ENCODE peak calls at places on chromosomes 1 and 21, in ten cellular contexts. One of them, this sample, is unnamed.

GRCh38 chr1:2302292-2302925 is 74.3 kb downstream of the SKI start:
- DNase-seq in transverse colon: no peak
- DNase-seq in SK-N-SH: no peak
- DNase-seq in A549: no peak
- DNase-seq in HepG2: no peak
- DNase-seq in tibial nerve: no peak
- DNase-seq in upper lobe of left lung: no peak
- DNase-seq in K562: no peak
- DNase-seq in sigmoid colon: no peak
- DNase-seq in H1: no peak
- DNase-seq in this sample: no peak

GRCh38 chr1:4408380-4408779 is 246.0 kb upstream of the AJAP1 start:
- DNase-seq in transverse colon: no peak
- DNase-seq in SK-N-SH: no peak
- DNase-seq in A549: no peak
- DNase-seq in HepG2: no peak
- DNase-seq in tibial nerve: no peak
- DNase-seq in upper lobe of left lung: no peak
- DNase-seq in K562: no peak
- DNase-seq in sigmoid colon: no peak
- DNase-seq in H1: no peak
- DNase-seq in this sample: no peak

GRCh38 chr21:44926364-44927101 is 5.8 kb upstream of the ITGB2 start:
- DNase-seq in transverse colon: no peak
- DNase-seq in SK-N-SH: no peak
- DNase-seq in A549: no peak
- DNase-seq in HepG2: no peak
- DNase-seq in tibial nerve: no peak
- DNase-seq in upper lobe of left lung: peak; percentile 54
- DNase-seq in K562: no peak
- DNase-seq in sigmoid colon: no peak
- DNase-seq in H1: no peak
- DNase-seq in this sample: no peak

GRCh38 chr1:21510113-21510493 is 880 bp downstream of the ALPL start:
- DNase-seq in transverse colon: no peak
- DNase-seq in SK-N-SH: no peak
- DNase-seq in A549: no peak
- DNase-seq in HepG2: no peak
- DNase-seq in tibial nerve: no peak
- DNase-seq in upper lobe of left lung: no peak
- DNase-seq in K562: no peak
- DNase-seq in sigmoid colon: no peak
- DNase-seq in H1: peak; percentile 71
- DNase-seq in this sample: no peak

GRCh38 chr1:61287734-61288133 is 205.4 kb downstream of the NFIA start:
- DNase-seq in transverse colon: no peak
- DNase-seq in SK-N-SH: no peak
- DNase-seq in A549: no peak
- DNase-seq in HepG2: peak; percentile 9
- DNase-seq in tibial nerve: no peak
- DNase-seq in upper lobe of left lung: peak; percentile 29
- DNase-seq in K562: no peak
- DNase-seq in sigmoid colon: no peak
- DNase-seq in H1: no peak
- DNase-seq in this sample: no peak

GRCh38 chr1:192697771-192698170 is 61.8 kb downstream of the RGS13 start:
- DNase-seq in transverse colon: no peak
- DNase-seq in SK-N-SH: no peak
- DNase-seq in A549: no peak
- DNase-seq in HepG2: peak; percentile 77
- DNase-seq in tibial nerve: no peak
- DNase-seq in upper lobe of left lung: no peak
- DNase-seq in K562: no peak
- DNase-seq in sigmoid colon: no peak
- DNase-seq in H1: no peak
- DNase-seq in this sample: no peak

GRCh38 chr1:87325982-87326738 is 2.5 kb upstream of the LMO4 start:
- DNase-seq in transverse colon: peak; percentile 49
- DNase-seq in SK-N-SH: peak; percentile 40
- DNase-seq in A549: peak; percentile 22
- DNase-seq in HepG2: peak; percentile 44
- DNase-seq in tibial nerve: peak; percentile 69
- DNase-seq in upper lobe of left lung: no peak
- DNase-seq in K562: peak; percentile 37
- DNase-seq in sigmoid colon: no peak
- DNase-seq in H1: no peak
- DNase-seq in this sample: peak; percentile 42

GRCh38 chr21:36184561-36184960 is 27.9 kb downstream of the DOP1B start:
- DNase-seq in transverse colon: no peak
- DNase-seq in SK-N-SH: no peak
- DNase-seq in A549: no peak
- DNase-seq in HepG2: no peak
- DNase-seq in tibial nerve: no peak
- DNase-seq in upper lobe of left lung: no peak
- DNase-seq in K562: no peak
- DNase-seq in sigmoid colon: no peak
- DNase-seq in H1: no peak
- DNase-seq in this sample: no peak

GRCh38 chr1:85984677-85985076 is 171.9 kb downstream of the COL24A1 start:
- DNase-seq in transverse colon: no peak
- DNase-seq in SK-N-SH: no peak
- DNase-seq in A549: no peak
- DNase-seq in HepG2: no peak
- DNase-seq in tibial nerve: no peak
- DNase-seq in upper lobe of left lung: no peak
- DNase-seq in K562: no peak
- DNase-seq in sigmoid colon: no peak
- DNase-seq in H1: no peak
- DNase-seq in this sample: no peak

GRCh38 chr1:160741597-160742348 is 2.7 kb downstream of the SLAMF7 start:
- DNase-seq in transverse colon: no peak
- DNase-seq in SK-N-SH: no peak
- DNase-seq in A549: no peak
- DNase-seq in HepG2: no peak
- DNase-seq in tibial nerve: no peak
- DNase-seq in upper lobe of left lung: no peak
- DNase-seq in K562: no peak
- DNase-seq in sigmoid colon: no peak
- DNase-seq in H1: no peak
- DNase-seq in this sample: no peak

GRCh38 chr1:207747627-207748492 is 4.0 kb upstream of the CD46 start:
- DNase-seq in transverse colon: no peak
- DNase-seq in SK-N-SH: no peak
- DNase-seq in A549: no peak
- DNase-seq in HepG2: no peak
- DNase-seq in tibial nerve: no peak
- DNase-seq in upper lobe of left lung: no peak
- DNase-seq in K562: no peak
- DNase-seq in sigmoid colon: no peak
- DNase-seq in H1: no peak
- DNase-seq in this sample: no peak

DNA sequence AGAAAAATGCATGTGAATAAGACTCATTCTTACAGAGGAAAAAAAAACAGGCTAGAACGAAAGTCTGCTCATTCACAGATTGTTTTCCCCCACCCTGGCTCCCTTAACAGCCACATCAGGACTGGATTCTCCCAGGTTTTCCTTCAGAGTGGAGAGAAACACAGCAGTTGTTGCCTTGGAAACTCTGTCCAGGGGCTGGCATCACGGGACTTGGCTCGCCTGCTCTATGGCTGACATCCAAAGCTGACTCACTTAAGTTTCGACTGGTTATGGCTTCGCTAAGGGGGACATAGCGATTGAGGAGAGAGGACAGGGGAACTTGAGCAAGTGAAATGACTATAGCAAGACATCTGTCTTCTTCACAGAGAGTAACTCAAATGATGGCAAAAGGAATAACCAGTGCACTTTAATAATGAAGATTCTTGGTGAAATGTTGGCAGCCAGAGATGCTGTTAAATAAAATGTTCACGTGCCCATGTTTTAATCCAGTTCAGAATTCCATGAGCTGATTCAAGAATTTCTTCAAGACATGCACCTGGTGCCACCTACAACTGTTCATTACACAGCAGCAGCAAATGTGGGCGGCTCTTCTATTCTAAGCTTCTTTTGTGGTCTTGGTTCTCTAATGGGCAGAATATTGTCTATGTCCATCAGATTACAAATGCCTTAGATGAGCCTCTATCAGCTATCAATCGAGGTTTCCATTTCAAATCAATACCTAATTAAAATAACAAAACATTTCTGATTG is 21.8 kb downstream of the MIS18A start:
- DNase-seq in transverse colon: peak; percentile 53
- DNase-seq in SK-N-SH: peak; percentile 85
- DNase-seq in A549: peak; percentile 18
- DNase-seq in HepG2: no peak
- DNase-seq in tibial nerve: peak; percentile 78
- DNase-seq in upper lobe of left lung: peak; percentile 60
- DNase-seq in K562: no peak
- DNase-seq in sigmoid colon: peak; percentile 89
- DNase-seq in H1: no peak
- DNase-seq in this sample: peak; percentile 88
- TF ChIP-seq EP300 in transverse colon: no peak
- TF ChIP-seq EP300 in SK-N-SH: peak; percentile 6
- TF ChIP-seq EP300 in A549: no peak
- TF ChIP-seq EP300 in HepG2: no peak
- TF ChIP-seq EP300 in tibial nerve: peak; percentile 73
- TF ChIP-seq EP300 in upper lobe of left lung: no peak
- TF ChIP-seq EP300 in K562: no peak
- TF ChIP-seq EP300 in sigmoid colon: no peak
- TF ChIP-seq EP300 in H1: no peak
- TF ChIP-seq EP300 in this sample: no peak

GRCh38 chr1:90336552-90337324 is 341.8 kb downstream of the ZNF326 start:
- DNase-seq in transverse colon: no peak
- DNase-seq in SK-N-SH: no peak
- DNase-seq in A549: no peak
- DNase-seq in HepG2: no peak
- DNase-seq in tibial nerve: no peak
- DNase-seq in upper lobe of left lung: no peak
- DNase-seq in K562: no peak
- DNase-seq in sigmoid colon: no peak
- DNase-seq in H1: no peak
- DNase-seq in this sample: no peak

GRCh38 chr1:90341485-90341884 is 346.6 kb downstream of the ZNF326 start:
- DNase-seq in transverse colon: no peak
- DNase-seq in SK-N-SH: no peak
- DNase-seq in A549: no peak
- DNase-seq in HepG2: no peak
- DNase-seq in tibial nerve: no peak
- DNase-seq in upper lobe of left lung: no peak
- DNase-seq in K562: no peak
- DNase-seq in sigmoid colon: no peak
- DNase-seq in H1: no peak
- DNase-seq in this sample: no peak

GRCh38 chr1:90340604-90341003 is 345.7 kb downstream of the ZNF326 start:
- DNase-seq in transverse colon: no peak
- DNase-seq in SK-N-SH: no peak
- DNase-seq in A549: no peak
- DNase-seq in HepG2: no peak
- DNase-seq in tibial nerve: no peak
- DNase-seq in upper lobe of left lung: no peak
- DNase-seq in K562: no peak
- DNase-seq in sigmoid colon: no peak
- DNase-seq in H1: no peak
- DNase-seq in this sample: no peak

GRCh38 chr1:90335566-90335965 is 340.7 kb downstream of the ZNF326 start:
- DNase-seq in transverse colon: no peak
- DNase-seq in SK-N-SH: no peak
- DNase-seq in A549: no peak
- DNase-seq in HepG2: no peak
- DNase-seq in tibial nerve: no peak
- DNase-seq in upper lobe of left lung: no peak
- DNase-seq in K562: no peak
- DNase-seq in sigmoid colon: no peak
- DNase-seq in H1: no peak
- DNase-seq in this sample: no peak

GRCh38 chr1:90339822-90340221 is 344.9 kb downstream of the ZNF326 start:
- DNase-seq in transverse colon: no peak
- DNase-seq in SK-N-SH: no peak
- DNase-seq in A549: no peak
- DNase-seq in HepG2: no peak
- DNase-seq in tibial nerve: no peak
- DNase-seq in upper lobe of left lung: no peak
- DNase-seq in K562: no peak
- DNase-seq in sigmoid colon: no peak
- DNase-seq in H1: no peak
- DNase-seq in this sample: no peak
- TF ChIP-seq CTCF in transverse colon: no peak
- TF ChIP-seq CTCF in SK-N-SH: no peak
- TF ChIP-seq CTCF in A549: no peak
- TF ChIP-seq CTCF in HepG2: no peak
- TF ChIP-seq CTCF in tibial nerve: no peak
- TF ChIP-seq CTCF in upper lobe of left lung: no peak
- TF ChIP-seq CTCF in K562: no peak
- TF ChIP-seq CTCF in sigmoid colon: no peak
- TF ChIP-seq CTCF in H1: no peak
- TF ChIP-seq CTCF in this sample: no peak

DNA sequence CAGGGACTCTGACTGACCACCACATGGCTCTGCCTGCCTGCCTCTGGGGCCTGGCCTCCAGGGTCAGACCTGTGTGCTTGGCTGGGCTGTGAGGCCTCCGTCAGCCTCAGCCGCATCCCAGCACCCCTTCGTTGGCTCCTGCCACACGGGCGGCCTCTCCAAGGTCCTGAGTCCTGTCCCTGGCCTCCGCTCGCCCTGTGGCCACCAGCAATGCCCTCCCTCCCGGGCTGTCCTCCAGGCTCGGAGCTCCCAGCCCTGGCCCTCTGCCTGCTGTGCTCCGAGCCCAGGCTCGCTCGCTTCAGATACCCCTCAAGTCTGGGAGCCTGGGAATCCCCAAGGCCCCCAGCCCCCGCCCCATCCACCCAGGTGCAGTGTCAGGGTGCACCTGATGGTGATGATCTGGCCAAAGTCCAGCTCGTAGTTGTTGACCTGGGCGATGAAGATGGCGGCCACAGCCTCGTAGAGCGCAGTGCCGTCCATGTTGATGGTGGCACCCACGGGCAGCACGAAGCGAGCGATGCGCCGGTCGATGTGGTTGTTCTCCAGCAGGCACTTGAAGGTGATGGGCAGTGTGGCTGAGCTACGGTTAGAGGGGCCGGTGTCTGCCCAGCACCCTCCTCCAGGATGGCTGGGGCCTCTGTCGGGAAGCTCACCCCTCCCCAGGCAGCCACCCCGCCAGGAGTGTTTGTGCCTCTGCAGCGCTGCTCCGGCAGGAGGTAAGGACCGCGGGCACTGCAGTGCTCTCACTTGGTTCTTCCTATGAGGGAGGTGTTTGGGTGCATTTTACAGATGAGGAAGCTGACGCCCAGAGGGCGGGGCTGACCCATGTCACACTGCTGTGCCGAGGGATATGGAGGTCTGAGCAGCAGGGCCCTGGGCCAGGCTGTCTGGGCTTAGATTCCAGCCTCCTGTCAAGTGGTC is 28.5 kb downstream of the PODN start:
- DNase-seq in transverse colon: peak; percentile 65
- DNase-seq in SK-N-SH: no peak
- DNase-seq in A549: no peak
- DNase-seq in HepG2: no peak
- DNase-seq in tibial nerve: no peak
- DNase-seq in upper lobe of left lung: peak; percentile 34
- DNase-seq in K562: peak; percentile 53
- DNase-seq in sigmoid colon: no peak
- DNase-seq in H1: no peak
- DNase-seq in this sample: no peak
- TF ChIP-seq EP300 in transverse colon: no peak
- TF ChIP-seq EP300 in SK-N-SH: no peak
- TF ChIP-seq EP300 in A549: no peak
- TF ChIP-seq EP300 in HepG2: no peak
- TF ChIP-seq EP300 in tibial nerve: no peak
- TF ChIP-seq EP300 in upper lobe of left lung: no peak
- TF ChIP-seq EP300 in K562: no peak
- TF ChIP-seq EP300 in sigmoid colon: no peak
- TF ChIP-seq EP300 in H1: no peak
- TF ChIP-seq EP300 in this sample: no peak

GRCh38 chr1:147496571-147496970 is 44.7 kb upstream of the BCL9 start:
- DNase-seq in transverse colon: peak; percentile 11
- DNase-seq in SK-N-SH: peak; percentile 44
- DNase-seq in A549: peak; percentile 24
- DNase-seq in HepG2: peak; percentile 6
- DNase-seq in tibial nerve: peak; percentile 44
- DNase-seq in upper lobe of left lung: no peak
- DNase-seq in K562: peak; percentile 28
- DNase-seq in sigmoid colon: peak; percentile 72
- DNase-seq in H1: no peak
- DNase-seq in this sample: peak; percentile 49
- TF ChIP-seq CTCF in transverse colon: peak; percentile 34
- TF ChIP-seq CTCF in SK-N-SH: peak; percentile 52
- TF ChIP-seq CTCF in A549: no peak
- TF ChIP-seq CTCF in HepG2: no peak
- TF ChIP-seq CTCF in tibial nerve: no peak
- TF ChIP-seq CTCF in upper lobe of left lung: peak; percentile 29
- TF ChIP-seq CTCF in K562: peak; percentile 53
- TF ChIP-seq CTCF in sigmoid colon: peak; percentile 16
- TF ChIP-seq CTCF in H1: peak; percentile 59
- TF ChIP-seq CTCF in this sample: peak; percentile 36

This sample was measured in ovary.